ENCODE peak calls at places on chromosomes 12 and 14, in six cellular contexts. X is H1; T is HL-60; O is kidney; R is neuronal stem cell; Y is effector memory CD4-positive, alpha-beta T cell. V is an unnamed sample.

GRCh38 chr12:107641154-107641553 is 44.4 kb upstream of the PWP1 start:
- DNase-seq in X (no peak), T (no peak), O (no peak), R (no peak), Y (no peak), V (no peak)

GRCh38 chr14:81453166-81453766 is 53.1 kb upstream of the STON2 start:
- DNase-seq in X (peak; percentile 74), T (peak; percentile 48), O (no peak), R (peak; percentile 38), Y (peak; percentile 27), V (peak; percentile 48)

GRCh38 chr14:103960457-103960856 is 18.1 kb upstream of the RD3L start:
- DNase-seq in X (no peak), T (no peak), O (no peak), R (no peak), Y (no peak), V (no peak)

GRCh38 chr12:91858186-91858585 is 287.5 kb downstream of the BTG1 start:
- DNase-seq in X (no peak), T (no peak), O (no peak), R (no peak), Y (no peak), V (no peak)

GRCh38 chr12:48031135-48031960 is 27.1 kb upstream of the COL2A1 start:
- DNase-seq in X (no peak), T (no peak), O (no peak), R (no peak), Y (no peak), V (no peak)

GRCh38 chr12:3976351-3976938 is 103.2 kb upstream of the PARP11 start:
- DNase-seq in X (no peak), T (no peak), O (no peak), R (no peak), Y (no peak), V (no peak)

GRCh38 chr12:116855744-116856470 is 25.3 kb downstream of the HRK start:
- DNase-seq in X (no peak), T (no peak), O (peak; percentile 82), R (no peak), Y (no peak), V (no peak)

GRCh38 chr12:1972856-1973317 is 31.4 kb downstream of the DCP1B start:
- DNase-seq in X (no peak), T (no peak), O (no peak), R (no peak), Y (no peak), V (peak; percentile 87)

GRCh38 chr12:14723763-14724162 is 27.4 kb upstream of the GUCY2C start:
- DNase-seq in X (no peak), T (peak; percentile 48), O (no peak), R (peak; percentile 9), Y (peak; percentile 49), V (peak; percentile 27)

GRCh38 chr12:64900540-64900939 is 76.1 kb downstream of the TBC1D30 start:
- DNase-seq in X (no peak), T (no peak), O (no peak), R (no peak), Y (no peak), V (no peak)

GRCh38 chr14:50417853-50418252 is 21.2 kb upstream of the CDKL1 start:
- DNase-seq in X (no peak), T (no peak), O (no peak), R (no peak), Y (no peak), V (peak; percentile 55)

GRCh38 chr14:69675877-69676416 is 64.6 kb downstream of the SUSD6 start:
- DNase-seq in X (no peak), T (no peak), O (no peak), R (no peak), Y (no peak), V (no peak)

GRCh38 chr12:87152841-87153528 is 876.2 kb downstream of the C12orf50 start:
- DNase-seq in X (no peak), T (no peak), O (no peak), R (no peak), Y (no peak), V (no peak)

GRCh38 chr14:75229923-75230792 is 48.5 kb upstream of the FOS start:
- DNase-seq in X (no peak), T (peak; percentile 58), O (peak; percentile 67), R (no peak), Y (peak; percentile 48), V (no peak)

GRCh38 chr14:67575684-67576083 is 24.4 kb downstream of the PIGH start:
- DNase-seq in X (no peak), T (no peak), O (no peak), R (no peak), Y (no peak), V (no peak)

GRCh38 chr12:49942921-49943662 is 7.4 kb upstream of the AQP2 start:
- DNase-seq in X (no peak), T (no peak), O (peak; percentile 72), R (no peak), Y (no peak), V (no peak)

GRCh38 chr14:51776102-51776894 is 84.1 kb upstream of the GNG2 start:
- DNase-seq in X (peak; percentile 81), T (peak; percentile 35), O (no peak), R (peak; percentile 51), Y (peak; percentile 2), V (peak; percentile 72)

GRCh38 chr12:122980192-122981035 is at the start of gene ARL6IP4:
- DNase-seq in X (peak; percentile 78), T (peak; percentile 55), O (peak; percentile 91), R (peak; percentile 51), Y (peak; percentile 50), V (peak; percentile 82)

GRCh38 chr12:107558141-107558815 is 127.3 kb upstream of the PWP1 start:
- DNase-seq in X (no peak), T (no peak), O (no peak), R (no peak), Y (no peak), V (no peak)

GRCh38 chr12:127723236-127723635 is 543.7 kb upstream of the TMEM132C start:
- DNase-seq in X (no peak), T (no peak), O (no peak), R (no peak), Y (no peak), V (no peak)

GRCh38 chr14:77641534-77642341 is 25.3 kb upstream of the SPTLC2 start:
- DNase-seq in X (no peak), T (peak; percentile 67), O (peak; percentile 91), R (no peak), Y (peak; percentile 30), V (peak; percentile 89)

GRCh38 chr12:80655751-80656150 is 51.7 kb upstream of the MYF6 start:
- DNase-seq in X (no peak), T (no peak), O (no peak), R (no peak), Y (no peak), V (no peak)

DNA sequence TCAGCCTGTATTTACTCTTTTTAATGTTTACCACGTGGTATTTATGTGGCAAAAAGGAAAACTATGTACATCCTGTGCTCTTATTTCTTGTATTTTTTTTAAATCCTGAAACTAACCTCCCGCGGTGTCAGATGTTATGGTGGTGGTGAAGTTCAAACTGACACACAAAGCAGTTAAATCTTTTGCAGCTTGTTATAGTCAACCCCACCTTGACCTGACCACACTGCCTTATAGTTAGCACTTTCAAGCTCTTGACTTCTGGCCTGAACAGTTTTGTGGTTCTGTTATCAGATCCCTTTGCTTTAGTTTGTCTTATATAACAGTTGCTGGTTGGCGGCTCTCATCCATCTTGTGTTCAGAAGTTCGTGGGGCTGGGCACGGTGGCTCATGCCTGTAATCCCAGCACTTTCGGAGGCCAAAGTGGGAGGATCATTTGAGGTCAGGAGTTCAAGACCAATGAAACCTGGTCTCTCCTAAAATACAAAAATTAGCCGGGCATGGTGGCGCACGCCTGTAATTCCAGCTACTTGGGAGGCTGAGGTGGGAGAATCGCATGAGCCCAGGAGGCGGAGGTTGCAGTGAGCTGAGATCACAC is 2.1 kb downstream of the UNG start:
- DNase-seq in X (no peak), T (no peak), O (no peak), R (no peak), Y (no peak), V (no peak)
- H3K4me3 ChIP-seq in X (no peak overlapping the region), T (no peak overlapping the region), O (peak overlapping the region; percentile 75), R (peak overlapping the region; percentile 78), Y (peak overlapping the region; percentile 73), V (peak overlapping the region; percentile 54)

GRCh38 chr14:35340616-35341453 is 48.7 kb downstream of the PSMA6 start:
- DNase-seq in X (no peak), T (no peak), O (no peak), R (no peak), Y (no peak), V (no peak)

GRCh38 chr14:35338731-35339405 is 46.7 kb downstream of the PSMA6 start:
- DNase-seq in X (no peak), T (no peak), O (no peak), R (no peak), Y (no peak), V (no peak)

GRCh38 chr14:35341454-35342159 is 49.4 kb downstream of the PSMA6 start:
- DNase-seq in X (no peak), T (peak; percentile 90), O (peak; percentile 98), R (no peak), Y (peak; percentile 51), V (peak; percentile 97)

GRCh38 chr14:35337557-35338255 is 45.5 kb downstream of the PSMA6 start:
- DNase-seq in X (peak; percentile 49), T (no peak), O (no peak), R (no peak), Y (no peak), V (no peak)

GRCh38 chr14:35339761-35340406 is 47.7 kb downstream of the PSMA6 start:
- DNase-seq in X (no peak), T (peak; percentile 90), O (no peak), R (no peak), Y (no peak), V (no peak)
- H3K27ac ChIP-seq in X (no peak overlapping the region), T (peak overlapping the region; percentile 80), O (no peak overlapping the region), R (no peak overlapping the region), Y (no peak overlapping the region), V (no peak overlapping the region)

GRCh38 chr12:9651265-9651729 is 18.2 kb upstream of the CLEC2D start:
- DNase-seq in X (no peak), T (peak; percentile 80), O (no peak), R (no peak), Y (no peak), V (no peak)
- H3K4me3 ChIP-seq in X (no peak overlapping the region), T (no peak overlapping the region), O (no peak overlapping the region), R (no peak overlapping the region), Y (peak overlapping the region; percentile 1), V (no peak overlapping the region)

GRCh38 chr12:32126720-32127119 is 20.1 kb downstream of the BICD1 start:
- DNase-seq in X (no peak), T (no peak), O (no peak), R (no peak), Y (no peak), V (no peak)
- H3K27ac ChIP-seq in X (no peak overlapping the region), T (no peak overlapping the region), O (no peak overlapping the region), R (no peak overlapping the region), Y (no peak overlapping the region), V (no peak overlapping the region)

GRCh38 chr14:102184678-102185040 is 45.0 kb downstream of the WDR20 start:
- DNase-seq in X (no peak), T (no peak), O (peak; percentile 29), R (peak; percentile 52), Y (no peak), V (no peak)

GRCh38 chr14:102183922-102184677 is 44.4 kb downstream of the WDR20 start:
- DNase-seq in X (no peak), T (no peak), O (peak; percentile 16), R (no peak), Y (no peak), V (no peak)

GRCh38 chr14:102187583-102188001 is 47.9 kb downstream of the WDR20 start:
- DNase-seq in X (no peak), T (no peak), O (peak; percentile 43), R (no peak), Y (no peak), V (no peak)

GRCh38 chr14:102187044-102187443 is 47.3 kb downstream of the WDR20 start:
- DNase-seq in X (no peak), T (no peak), O (no peak), R (no peak), Y (no peak), V (peak; percentile 80)

GRCh38 chr14:102185360-102185759 is 45.7 kb downstream of the WDR20 start:
- DNase-seq in X (no peak), T (no peak), O (peak; percentile 23), R (no peak), Y (no peak), V (no peak)
- H3K4me3 ChIP-seq in X (no peak overlapping the region), T (no peak overlapping the region), O (no peak overlapping the region), R (no peak overlapping the region), Y (no peak overlapping the region), V (no peak overlapping the region)